ENCODE peak calls at places on chromosome 13, in nine cellular contexts. C is sigmoid colon, V is upper lobe of left lung, W is ovary, D is suprapubic skin, S is GM12878, Z is transverse colon, O is K562, M is stomach. X is an unnamed sample. For H3K36me3, the result is how much of the 10 kb centered on the place peaks cover.

GRCh38 chr13:44300895-44301638 is 72.6 kb upstream of the SERP2 start:
- DNase-seq in W (peak), M (peak), D (no peak), S (peak), O (no peak), Z (no peak), V (no peak), C (peak), X (no peak)

GRCh38 chr13:25018729-25019115 is 77.2 kb upstream of the PABPC3 start:
- DNase-seq in D (no peak), V (no peak), S (no peak), Z (peak), M (no peak), C (no peak), O (no peak), W (no peak), X (no peak)

GRCh38 chr13:97798836-97799235 is 154.6 kb upstream of the IPO5 start:
- DNase-seq in M (no peak), O (no peak), C (no peak), Z (no peak), D (no peak), V (no peak), S (no peak), W (no peak), X (no peak)

GRCh38 chr13:35822666-35823065 is 308.5 kb downstream of the DCLK1 start:
- DNase-seq in Z (no peak), V (no peak), S (no peak), D (no peak), C (no peak), O (no peak), W (no peak), M (no peak), X (no peak)

GRCh38 chr13:50608357-50608756 is 235.1 kb downstream of the DLEU7 start:
- DNase-seq in Z (no peak), S (no peak), V (no peak), W (no peak), C (no peak), M (no peak), O (no peak), D (no peak), X (no peak)

GRCh38 chr13:48707405-48707804 is 53.7 kb downstream of the CYSLTR2 start:
- DNase-seq in W (no peak), Z (no peak), V (no peak), O (no peak), D (no peak), M (no peak), C (no peak), S (no peak), X (no peak)

GRCh38 chr13:44758595-44759221 is 182.6 kb upstream of the TSC22D1 start:
- DNase-seq in M (no peak), D (no peak), V (no peak), C (no peak), S (no peak), O (no peak), W (no peak), Z (peak), X (no peak)

GRCh38 chr13:92739306-92739818 is 487.2 kb upstream of the GPC6 start:
- DNase-seq in V (no peak), M (no peak), W (no peak), D (no peak), Z (no peak), S (no peak), C (no peak), O (no peak), X (no peak)

GRCh38 chr13:20526664-20527063 is 1.0 kb upstream of the CRYL1 start:
- DNase-seq in Z (no peak), S (no peak), C (no peak), O (no peak), M (no peak), D (no peak), W (no peak), V (no peak), X (no peak)

DNA sequence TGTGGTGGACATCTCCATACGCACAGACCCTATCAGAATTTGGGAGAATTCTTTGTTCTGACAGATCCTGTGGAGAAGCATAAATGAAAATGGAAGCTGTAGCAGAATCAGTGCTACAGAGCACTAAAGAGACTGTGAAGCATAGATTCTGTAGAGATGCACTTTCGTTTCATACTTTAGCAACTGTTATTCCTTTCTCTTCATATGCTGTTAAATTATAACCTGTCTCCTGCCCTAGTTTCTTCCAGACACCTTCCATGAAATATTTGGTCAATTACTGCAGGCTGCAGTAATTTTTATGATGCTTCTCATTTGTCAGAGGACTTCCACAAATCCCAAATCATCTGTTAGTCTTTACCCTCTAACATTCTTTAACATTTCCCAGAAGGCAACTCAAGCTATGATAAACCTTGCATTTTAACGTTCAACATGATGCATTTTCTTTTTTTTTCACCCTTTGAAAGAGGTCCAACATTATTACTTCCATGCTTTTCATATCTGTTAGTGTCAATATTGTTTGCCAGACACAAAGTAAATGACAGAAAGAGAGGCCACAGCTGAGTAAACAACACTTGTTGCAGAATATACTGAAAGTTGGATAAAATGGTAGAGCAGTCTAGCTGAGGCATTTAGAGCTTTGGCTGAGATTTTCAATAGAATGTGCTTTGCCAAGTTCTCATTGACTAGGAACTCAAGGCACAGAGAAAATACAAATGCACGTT is 412.7 kb downstream of the LMO7 start:
- DNase-seq in S (no peak), W (no peak), O (no peak), C (no peak), Z (no peak), M (no peak), V (no peak), D (no peak), X (no peak)
- TF ChIP-seq EP300 in S (no peak), W (no peak), O (no peak), C (no peak), Z (no peak), M (no peak), V (no peak), D (no peak), X (no peak)

GRCh38 chr13:31149604-31150003 is 12.1 kb downstream of the HSPH1 start:
- DNase-seq in V (no peak), O (no peak), C (no peak), W (no peak), Z (no peak), S (no peak), M (no peak), D (no peak), X (no peak)

GRCh38 chr13:31150315-31150985 is 11.3 kb downstream of the HSPH1 start:
- DNase-seq in O (no peak), S (no peak), C (no peak), Z (no peak), M (no peak), V (no peak), D (no peak), W (no peak), X (no peak)

GRCh38 chr13:31154939-31155338 is 6.8 kb downstream of the HSPH1 start:
- DNase-seq in V (no peak), W (no peak), D (no peak), Z (no peak), O (no peak), C (no peak), M (no peak), S (no peak), X (no peak)

DNA sequence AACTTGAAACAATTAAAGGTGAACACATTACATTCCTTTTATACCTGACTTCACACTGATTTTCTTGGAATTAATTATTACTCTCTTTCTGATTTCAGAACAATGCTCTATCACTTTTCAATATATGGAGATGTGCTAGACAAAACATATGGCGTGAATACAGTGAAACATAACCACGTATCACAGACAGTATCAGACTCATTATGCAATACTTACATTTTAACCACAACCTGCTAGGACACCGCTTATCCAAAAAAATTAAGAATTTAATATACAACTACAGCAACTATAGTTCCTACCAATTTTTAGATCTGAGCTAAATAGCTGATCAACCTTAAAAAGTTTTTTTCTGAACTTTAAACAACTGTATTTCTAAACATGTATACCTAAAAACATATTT is 9.9 kb downstream of the HSPH1 start:
- DNase-seq in W (no peak), M (no peak), V (no peak), Z (no peak), D (no peak), C (no peak), S (no peak), O (no peak), X (no peak)
- H3K36me3 ChIP-seq in W (under half), M (half or more), V (half or more), Z (half or more), D (half or more), C (under half), S (under half), O (half or more), X (under half)

DNA sequence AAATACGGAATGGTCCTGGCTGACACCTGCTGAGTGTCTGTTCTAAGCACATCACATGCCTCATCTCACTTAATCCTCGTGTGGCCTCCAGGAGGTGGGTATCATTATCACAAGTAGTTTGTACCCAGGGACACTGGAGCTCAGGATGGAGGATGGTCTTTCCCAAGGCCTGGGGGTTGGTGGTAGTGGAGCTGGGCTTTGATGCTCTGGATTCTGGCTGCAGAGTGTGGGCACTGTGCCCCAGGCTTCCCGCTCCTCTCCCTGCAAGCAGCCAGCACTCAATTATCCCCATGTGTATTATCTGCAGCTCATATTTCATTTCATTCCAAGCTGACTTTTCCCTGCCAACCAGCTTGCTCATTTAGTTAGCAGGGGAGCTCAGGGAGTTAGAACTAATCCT is 52.1 kb downstream of the SIAH3 start:
- DNase-seq in C (no peak), O (no peak), Z (no peak), D (no peak), W (no peak), S (no peak), V (no peak), M (no peak), X (no peak)
- TF ChIP-seq EP300 in C (no peak), O (no peak), Z (no peak), D (no peak), W (no peak), S (no peak), V (no peak), M (no peak), X (no peak)

DNA sequence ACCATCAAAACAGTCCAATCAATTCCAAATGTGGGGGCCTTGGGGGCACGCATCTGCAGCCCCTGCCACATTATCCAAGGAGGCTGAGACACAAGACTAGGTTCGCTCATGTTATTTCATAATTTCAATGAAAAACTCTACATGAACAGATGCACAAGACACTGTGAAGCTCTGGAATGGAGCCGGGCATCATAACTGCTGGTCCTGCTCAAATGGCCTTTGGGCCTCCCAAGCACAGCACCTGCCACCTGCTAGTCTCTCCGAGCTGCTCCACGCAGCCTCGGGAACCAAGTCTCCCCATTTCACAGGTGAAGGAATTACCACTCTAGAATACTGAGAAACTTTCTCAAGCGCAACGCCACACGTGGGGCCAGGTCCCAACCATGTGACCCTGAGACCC is 16.9 kb downstream of the CARS2 start:
- DNase-seq in O (no peak), S (no peak), W (no peak), Z (no peak), C (no peak), D (peak), M (no peak), V (no peak), X (no peak)
- H3K36me3 ChIP-seq in O (under half), S (under half), W (under half), Z (under half), C (under half), D (half or more), M (half or more), V (half or more), X (half or more)

GRCh38 chr13:68234278-68234677 is 1004.1 kb upstream of the PCDH9 start:
- DNase-seq in S (no peak), O (no peak), Z (no peak), C (no peak), W (no peak), D (no peak), V (no peak), M (no peak), X (no peak)
- TF ChIP-seq EP300 in S (no peak), O (no peak), Z (no peak), C (no peak), W (no peak), D (no peak), V (no peak), M (no peak), X (no peak)